ENCODE peak calls at places on chromosome 14, in six cellular contexts. K is C1 segment of cervical spinal cord; Q is left colon; E is SW 1271; V is activated naive CD4-positive, alpha-beta T cell treated with anti-CD3 and anti-CD28 coated beads, Interleukin-2, amount 50 U/mL, for 72 hours; P is stimulated activated CD4-positive, alpha-beta T cell treated with anti-CD3 and anti-CD28 coated beads, Interleukin-15, amount 100 ng/mL, for 1 hour. R is an unnamed sample.

GRCh38 chr14:102510616-102511520 is 1.3 kb upstream of the ANKRD9 start:
- DNase-seq in P (no peak), V (peak), K (no peak), Q (peak), E (no peak), R (no peak)

GRCh38 chr14:26820578-26820977 is 222.7 kb upstream of the NOVA1 start:
- DNase-seq in Q (no peak), V (no peak), E (no peak), K (no peak), P (no peak), R (no peak)

GRCh38 chr14:67166450-67166853 is 22.8 kb upstream of the GARIN2 start:
- DNase-seq in V (peak), E (peak), Q (peak), P (no peak), K (no peak), R (no peak)

GRCh38 chr14:70624972-70625371 is 16.7 kb upstream of the TTC9 start:
- DNase-seq in V (no peak), E (no peak), P (no peak), K (no peak), Q (no peak), R (no peak)

GRCh38 chr14:101862177-101862576 is 100.7 kb downstream of the PPP2R5C start:
- DNase-seq in P (no peak), V (no peak), E (no peak), K (no peak), Q (no peak), R (no peak)

GRCh38 chr14:22314183-22314820 is 274.7 kb downstream of the DAD1 start:
- DNase-seq in E (peak), Q (no peak), P (no peak), V (no peak), K (no peak), R (no peak)

GRCh38 chr14:100142073-100143040 is 17.1 kb downstream of the DEGS2 start:
- DNase-seq in Q (peak), V (no peak), K (no peak), P (no peak), E (no peak), R (no peak)

GRCh38 chr14:75277000-75277795 is 1.4 kb upstream of the FOS start:
- DNase-seq in E (peak), V (peak), Q (peak), K (peak), P (no peak), R (no peak)

GRCh38 chr14:54809767-54810166 is 92.9 kb downstream of the GCH1 start:
- DNase-seq in E (no peak), K (no peak), Q (no peak), P (no peak), V (no peak), R (no peak)

GRCh38 chr14:86357866-86358265 is 827.9 kb downstream of the FLRT2 start:
- DNase-seq in E (no peak), K (no peak), V (no peak), Q (no peak), P (no peak), R (no peak)

GRCh38 chr14:60744566-60744965 is 10.0 kb downstream of the MNAT1 start:
- DNase-seq in P (no peak), E (no peak), K (no peak), V (no peak), Q (no peak), R (no peak)

GRCh38 chr14:87494010-87494409 is 499.0 kb downstream of the GALC start:
- DNase-seq in P (no peak), K (no peak), Q (no peak), V (no peak), E (no peak), R (no peak)

GRCh38 chr14:87049886-87050820 is 942.8 kb downstream of the GALC start:
- DNase-seq in K (no peak), V (peak), P (no peak), E (peak), Q (no peak), R (peak)

GRCh38 chr14:31941487-31941886 is 135.6 kb upstream of the ARHGAP5 start:
- DNase-seq in P (no peak), E (no peak), V (no peak), K (no peak), Q (no peak), R (no peak)

GRCh38 chr14:24211311-24211710 is 2.0 kb downstream of the CHMP4A start:
- DNase-seq in V (no peak), E (no peak), K (no peak), Q (no peak), P (no peak), R (no peak)

GRCh38 chr14:93114713-93115068 is 1.0 kb downstream of the ITPK1 start:
- DNase-seq in E (no peak), K (no peak), P (no peak), Q (peak), V (peak), R (no peak)

GRCh38 chr14:80948291-80948690 is 6.8 kb upstream of the CEP128 start:
- DNase-seq in P (no peak), E (no peak), V (no peak), K (no peak), Q (no peak), R (no peak)

GRCh38 chr14:92491782-92492181 is 21.8 kb upstream of the RIN3 start:
- DNase-seq in E (no peak), K (no peak), P (no peak), V (no peak), Q (no peak), R (no peak)

GRCh38 chr14:22689186-22689585 is 45.0 kb upstream of the OR6J1 start:
- DNase-seq in V (peak), Q (no peak), P (no peak), E (peak), K (no peak), R (peak)

GRCh38 chr14:52286659-52287649 is 19.5 kb downstream of the PTGDR start:
- DNase-seq in K (no peak), P (no peak), E (no peak), V (no peak), Q (no peak), R (no peak)

GRCh38 chr14:67411820-67412421 is at the start of gene PLEK2:
- DNase-seq in Q (peak), V (peak), P (peak), E (peak), K (no peak), R (peak)

GRCh38 chr14:80946187-80946586 is 4.6 kb upstream of the CEP128 start:
- DNase-seq in P (no peak), K (no peak), Q (no peak), E (no peak), V (no peak), R (peak)

GRCh38 chr14:88695873-88696272 is 96.9 kb downstream of the EML5 start:
- DNase-seq in P (no peak), V (no peak), Q (no peak), K (no peak), E (no peak), R (no peak)

GRCh38 chr14:104936361-104937155 is 11.9 kb downstream of the PLD4 start:
- DNase-seq in E (no peak), P (no peak), Q (no peak), K (no peak), V (no peak), R (no peak)

GRCh38 chr14:75690010-75690409 is 29.0 kb downstream of the TTLL5 start:
- DNase-seq in K (no peak), V (no peak), P (no peak), E (no peak), Q (no peak), R (no peak)

GRCh38 chr14:26867171-26867757 is 269.4 kb upstream of the NOVA1 start:
- DNase-seq in Q (no peak), K (no peak), E (no peak), P (no peak), V (no peak), R (no peak)